ENCODE peak calls at places on chromosomes 12 and 14, in four cellular contexts. Z, K, G and H are unnamed samples.

GRCh38 chr12:93461503-93461902 is 5.8 kb upstream of the MRPL42 start:
- DNase-seq in Z (no peak), K (peak), G (no peak), H (no peak)

GRCh38 chr12:58105225-58106119 is 164.1 kb downstream of the ATP23 start:
- DNase-seq in Z (no peak), K (no peak), G (peak), H (no peak)

GRCh38 chr12:93790472-93791152 is 113.4 kb downstream of the CRADD start:
- DNase-seq in Z (no peak), K (peak), G (peak), H (no peak)

GRCh38 chr14:25102788-25103187 is 52.8 kb upstream of the STXBP6 start:
- DNase-seq in Z (no peak), K (no peak), G (no peak), H (no peak)

GRCh38 chr12:104520242-104520900 is 63.6 kb downstream of the CHST11 start:
- DNase-seq in Z (no peak), K (peak), G (no peak), H (peak)

GRCh38 chr12:115597157-115597712 is 680.3 kb downstream of the MED13L start:
- DNase-seq in Z (no peak), K (peak), G (peak), H (no peak)

GRCh38 chr14:61372379-61372778 is 51.0 kb downstream of the PRKCH start:
- DNase-seq in Z (no peak), K (no peak), G (no peak), H (no peak)

GRCh38 chr14:55133416-55133815 is 4.4 kb downstream of the LGALS3 start:
- DNase-seq in Z (no peak), K (peak), G (no peak), H (no peak)

GRCh38 chr14:93231129-93231979 is 24.3 kb downstream of the UBR7 start:
- DNase-seq in Z (peak), K (no peak), G (peak), H (peak)

GRCh38 chr12:25829192-25829591 is 129.3 kb upstream of the RASSF8 start:
- DNase-seq in Z (no peak), K (peak), G (peak), H (no peak)

GRCh38 chr14:104425171-104425681 is 154.3 kb upstream of the C14orf180 start:
- DNase-seq in Z (no peak), K (no peak), G (no peak), H (no peak)

GRCh38 chr14:93967637-93968250 is 8.6 kb downstream of the ASB2 start:
- DNase-seq in Z (no peak), K (peak), G (no peak), H (no peak)

GRCh38 chr14:71536015-71536535 is 396.2 kb upstream of the RGS6 start:
- DNase-seq in Z (no peak), K (no peak), G (no peak), H (no peak)

GRCh38 chr12:84911331-84912190 is 1.0 kb downstream of the SLC6A15 start:
- DNase-seq in Z (no peak), K (peak), G (peak), H (peak)

GRCh38 chr14:54785111-54785777 is 117.4 kb downstream of the GCH1 start:
- DNase-seq in Z (no peak), K (no peak), G (no peak), H (no peak)

GRCh38 chr14:85391455-85391854 is 138.5 kb upstream of the FLRT2 start:
- DNase-seq in Z (no peak), K (no peak), G (no peak), H (no peak)

GRCh38 chr12:84554199-84554723 is 358.3 kb downstream of the SLC6A15 start:
- DNase-seq in Z (no peak), K (no peak), G (no peak), H (no peak)

GRCh38 chr12:33628087-33628486 is 188.5 kb upstream of the SYT10 start:
- DNase-seq in Z (no peak), K (no peak), G (no peak), H (no peak)

GRCh38 chr12:6310771-6311610 is 509 bp downstream of the PLEKHG6 start:
- DNase-seq in Z (no peak), K (no peak), G (no peak), H (no peak)

GRCh38 chr14:89336338-89336737 is 80.7 kb downstream of the FOXN3 start:
- DNase-seq in Z (no peak), K (peak), G (no peak), H (no peak)

GRCh38 chr14:23379331-23380196 is 2.7 kb downstream of the CMTM5 start:
- DNase-seq in Z (peak), K (peak), G (peak), H (peak)

GRCh38 chr14:61252354-61253063 is 28.6 kb downstream of the TMEM30B start:
- DNase-seq in Z (peak), K (peak), G (peak), H (peak)

DNA sequence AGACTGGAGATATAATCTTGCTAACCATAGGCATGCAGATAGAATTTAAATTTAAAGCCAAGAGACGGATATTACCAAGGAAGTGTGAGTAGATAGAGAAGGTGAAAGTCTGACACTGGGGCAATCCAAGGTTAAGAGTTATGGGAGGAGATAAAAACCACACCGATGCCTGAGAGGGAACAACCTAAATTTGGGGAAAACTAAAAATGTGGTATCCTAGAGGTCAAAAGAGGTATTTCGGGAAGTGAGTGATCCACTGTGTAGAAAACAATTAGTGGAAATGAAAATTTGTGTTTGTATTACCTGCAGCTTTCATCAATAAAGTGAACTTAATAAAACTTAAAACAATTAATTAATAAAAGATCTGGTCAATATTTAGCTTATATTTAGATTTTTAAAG is 269.0 kb upstream of the RPL10L start:
- DNase-seq in Z (no peak), K (no peak), G (no peak), H (no peak)
- TF ChIP-seq CTCF in Z (no peak), K (no peak), G (no peak), H (no peak)

GRCh38 chr12:55823419-55823818 is 5.6 kb downstream of the ORMDL2 start:
- DNase-seq in Z (no peak), K (no peak), G (no peak), H (no peak)

GRCh38 chr12:55818140-55818728 is 393 bp downstream of the ORMDL2 start:
- DNase-seq in Z (no peak), K (no peak), G (peak), H (no peak)

GRCh38 chr12:55822228-55822627 is 4.4 kb downstream of the ORMDL2 start:
- DNase-seq in Z (no peak), K (no peak), G (no peak), H (no peak)

GRCh38 chr12:55818886-55819285 is 1.0 kb downstream of the ORMDL2 start:
- DNase-seq in Z (no peak), K (no peak), G (no peak), H (no peak)

GRCh38 chr12:55820679-55821078 is 2.8 kb downstream of the ORMDL2 start:
- DNase-seq in Z (no peak), K (peak), G (peak), H (no peak)
- TF ChIP-seq CTCF in Z (no peak), K (peak), G (peak), H (peak)

GRCh38 chr14:106843376-106843775 is 1317.0 kb downstream of the TMEM121 start:
- DNase-seq in Z (no peak), K (peak), G (no peak), H (no peak)
- TF ChIP-seq CTCF in Z (no peak), K (no peak), G (no peak), H (no peak)

GRCh38 chr12:113768850-113769249 is 197.3 kb downstream of the RBM19 start:
- DNase-seq in Z (no peak), K (no peak), G (no peak), H (no peak)

GRCh38 chr12:113762849-113763816 is 203.0 kb downstream of the RBM19 start:
- DNase-seq in Z (no peak), K (no peak), G (no peak), H (no peak)

GRCh38 chr12:113769322-113769721 is 196.8 kb downstream of the RBM19 start:
- DNase-seq in Z (no peak), K (no peak), G (no peak), H (no peak)

GRCh38 chr12:113766880-113767878 is 198.9 kb downstream of the RBM19 start:
- DNase-seq in Z (no peak), K (no peak), G (peak), H (no peak)

GRCh38 chr12:113766133-113766879 is 199.8 kb downstream of the RBM19 start:
- DNase-seq in Z (no peak), K (no peak), G (no peak), H (no peak)
- TF ChIP-seq CTCF in Z (no peak), K (no peak), G (no peak), H (no peak)

DNA sequence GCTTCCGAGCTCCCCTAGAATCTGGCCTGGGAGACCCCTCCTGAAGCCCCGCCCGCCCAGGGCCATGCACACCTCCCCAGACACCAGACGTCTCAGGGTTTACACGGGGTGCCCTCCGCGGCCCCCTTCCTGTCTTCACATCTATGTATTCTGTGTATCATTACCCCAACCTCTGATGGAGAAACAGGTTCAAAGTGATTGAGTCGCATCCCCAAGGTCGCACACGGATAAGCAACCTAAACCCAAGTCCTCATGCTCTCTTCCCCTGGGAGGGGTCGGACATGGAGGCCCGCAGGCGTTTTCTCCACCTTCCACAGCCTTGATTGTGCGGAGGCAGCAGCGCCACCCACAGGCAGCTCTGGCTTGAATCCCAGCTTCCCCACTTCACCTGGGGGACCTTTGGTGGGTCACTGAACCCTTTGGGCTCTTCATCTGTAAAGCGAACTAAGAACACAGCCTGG is 237.3 kb downstream of the BCL11B start:
- DNase-seq in Z (no peak), K (peak), G (no peak), H (no peak)
- TF ChIP-seq CTCF in Z (no peak), K (peak), G (no peak), H (no peak)

DNA sequence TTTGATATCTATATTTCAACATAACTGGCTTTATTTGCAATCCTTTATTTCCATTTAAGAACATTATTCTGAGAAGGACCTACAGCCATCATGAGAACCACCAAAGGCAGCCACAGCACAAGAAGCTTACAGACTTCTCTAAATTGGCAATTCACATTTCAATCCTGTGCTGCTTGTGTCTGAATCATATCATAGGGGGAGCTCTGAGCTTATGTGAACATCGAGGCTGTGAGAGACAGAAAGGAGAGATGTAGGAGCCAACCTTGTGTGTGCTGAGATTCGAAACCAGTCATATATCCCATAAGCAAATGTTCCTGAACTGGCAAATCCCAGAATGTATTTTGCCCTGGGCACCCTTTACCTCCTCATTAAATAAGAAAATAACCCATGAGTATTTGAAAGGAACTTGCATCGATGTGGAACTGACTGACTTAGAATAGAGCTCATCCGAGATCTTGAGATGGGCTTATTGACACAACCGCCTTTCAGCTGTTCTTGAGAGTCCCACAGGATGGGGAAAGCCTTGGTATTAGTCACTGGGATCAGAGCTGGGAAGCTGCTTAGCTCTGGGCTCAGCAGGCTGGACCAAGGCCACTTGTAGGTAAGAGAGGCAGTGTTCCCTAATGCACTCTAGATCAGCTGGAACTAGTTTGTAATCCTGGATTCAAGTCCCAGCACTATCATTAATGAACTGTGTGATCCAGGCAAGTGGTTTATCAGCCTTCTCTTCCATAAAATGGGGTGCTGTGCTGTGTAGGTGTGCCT is 329.8 kb downstream of the CACNA1C start:
- DNase-seq in Z (no peak), K (peak), G (no peak), H (peak)
- TF ChIP-seq CTCF in Z (no peak), K (no peak), G (no peak), H (peak)

GRCh38 chr14:51067306-51067705 is 27.6 kb downstream of the TRIM9 start:
- DNase-seq in Z (no peak), K (no peak), G (no peak), H (no peak)

GRCh38 chr14:51068268-51068667 is 26.6 kb downstream of the TRIM9 start:
- DNase-seq in Z (no peak), K (no peak), G (no peak), H (no peak)

GRCh38 chr14:51069065-51069464 is 25.8 kb downstream of the TRIM9 start:
- DNase-seq in Z (no peak), K (no peak), G (peak), H (no peak)

GRCh38 chr14:51070732-51071131 is 24.2 kb downstream of the TRIM9 start:
- DNase-seq in Z (no peak), K (no peak), G (no peak), H (no peak)

GRCh38 chr14:51066576-51066975 is 28.3 kb downstream of the TRIM9 start:
- DNase-seq in Z (no peak), K (no peak), G (no peak), H (no peak)
- TF ChIP-seq CTCF in Z (no peak), K (no peak), G (no peak), H (no peak)

GRCh38 chr12:62562892-62563291 is 96.3 kb downstream of the MON2 start:
- DNase-seq in Z (no peak), K (no peak), G (peak), H (no peak)
- TF ChIP-seq CTCF in Z (no peak), K (no peak), G (no peak), H (no peak)